ENCODE peak calls at places on chromosomes 13 and 19, in six cellular contexts. L is AG04450, P is GM12878, H is pancreas, O is left ventricle myocardium inferior, T is sigmoid colon. V is an unnamed sample.

GRCh38 chr19:46745521-46746280 is at the start of gene FKRP:
- DNase-seq in L (no peak), P (no peak), H (peak; percentile 73), O (peak; percentile 48), T (no peak), V (no peak)

GRCh38 chr19:6806488-6806887 is 34.0 kb downstream of the VAV1 start:
- DNase-seq in L (no peak), P (no peak), H (no peak), O (no peak), T (no peak), V (no peak)

GRCh38 chr13:103788061-103788652 is 721.9 kb upstream of the SLC10A2 start:
- DNase-seq in L (no peak), P (no peak), H (no peak), O (peak; percentile 31), T (no peak), V (no peak)

GRCh38 chr19:29380581-29380980 is 145.2 kb upstream of the VSTM2B start:
- DNase-seq in L (no peak), P (no peak), H (no peak), O (no peak), T (peak; percentile 58), V (no peak)

GRCh38 chr13:36090592-36090991 is 40.6 kb downstream of the DCLK1 start:
- DNase-seq in L (no peak), P (no peak), H (no peak), O (no peak), T (no peak), V (no peak)

GRCh38 chr19:47186337-47187022 is 44.5 kb downstream of the BBC3 start:
- DNase-seq in L (no peak), P (peak; percentile 89), H (no peak), O (no peak), T (no peak), V (no peak)

GRCh38 chr19:43470288-43470687 is 4.9 kb upstream of the LYPD3 start:
- DNase-seq in L (peak; percentile 24), P (no peak), H (no peak), O (no peak), T (no peak), V (no peak)

GRCh38 chr19:35109395-35110112 is 6.1 kb upstream of the FXYD3 start:
- DNase-seq in L (no peak), P (no peak), H (no peak), O (no peak), T (no peak), V (no peak)

GRCh38 chr13:30292325-30292724 is 15.0 kb downstream of the KATNAL1 start:
- DNase-seq in L (no peak), P (no peak), H (no peak), O (no peak), T (no peak), V (no peak)

GRCh38 chr13:96806750-96807149 is 187.5 kb downstream of the OXGR1 start:
- DNase-seq in L (no peak), P (no peak), H (no peak), O (no peak), T (no peak), V (no peak)

GRCh38 chr13:111337741-111338140 is 17.3 kb downstream of the TEX29 start:
- DNase-seq in L (no peak), P (no peak), H (no peak), O (no peak), T (peak; percentile 38), V (no peak)

GRCh38 chr13:86188170-86188569 is 389.0 kb upstream of the SLITRK6 start:
- DNase-seq in L (no peak), P (no peak), H (no peak), O (no peak), T (no peak), V (no peak)

GRCh38 chr13:105814902-105815250 is 720.6 kb downstream of the EFNB2 start:
- DNase-seq in L (no peak), P (no peak), H (no peak), O (no peak), T (no peak), V (no peak)

GRCh38 chr19:4272894-4273293 is 6.2 kb upstream of the SHD start:
- DNase-seq in L (no peak), P (no peak), H (no peak), O (no peak), T (no peak), V (no peak)

GRCh38 chr13:90427322-90428272 is 919.9 kb upstream of the MIR17HG start:
- DNase-seq in L (no peak), P (no peak), H (peak; percentile 35), O (no peak), T (no peak), V (no peak)

GRCh38 chr19:46015961-46016425 is 6.9 kb downstream of the PGLYRP1 start:
- DNase-seq in L (no peak), P (no peak), H (peak; percentile 76), O (no peak), T (no peak), V (peak; percentile 85)

GRCh38 chr13:65154661-65155447 is 2075.3 kb downstream of the PCDH9 start:
- DNase-seq in L (no peak), P (peak; percentile 31), H (no peak), O (no peak), T (no peak), V (no peak)

GRCh38 chr19:21677696-21678418 is 89.5 kb downstream of the ZNF100 start:
- DNase-seq in L (no peak), P (no peak), H (peak; percentile 53), O (peak; percentile 25), T (no peak), V (no peak)

GRCh38 chr19:46133101-46133627 is 8.7 kb upstream of the IGFL3 start:
- DNase-seq in L (peak; percentile 96), P (peak; percentile 24), H (no peak), O (no peak), T (no peak), V (no peak)

GRCh38 chr19:7293795-7294570 is at the start of gene INSR:
- DNase-seq in L (peak; percentile 47), P (peak; percentile 54), H (peak; percentile 97), O (peak; percentile 91), T (peak; percentile 95), V (peak; percentile 94)

GRCh38 chr19:11244846-11245589 is 5.6 kb downstream of the ANGPTL8 start:
- DNase-seq in L (no peak), P (no peak), H (no peak), O (no peak), T (no peak), V (no peak)

DNA sequence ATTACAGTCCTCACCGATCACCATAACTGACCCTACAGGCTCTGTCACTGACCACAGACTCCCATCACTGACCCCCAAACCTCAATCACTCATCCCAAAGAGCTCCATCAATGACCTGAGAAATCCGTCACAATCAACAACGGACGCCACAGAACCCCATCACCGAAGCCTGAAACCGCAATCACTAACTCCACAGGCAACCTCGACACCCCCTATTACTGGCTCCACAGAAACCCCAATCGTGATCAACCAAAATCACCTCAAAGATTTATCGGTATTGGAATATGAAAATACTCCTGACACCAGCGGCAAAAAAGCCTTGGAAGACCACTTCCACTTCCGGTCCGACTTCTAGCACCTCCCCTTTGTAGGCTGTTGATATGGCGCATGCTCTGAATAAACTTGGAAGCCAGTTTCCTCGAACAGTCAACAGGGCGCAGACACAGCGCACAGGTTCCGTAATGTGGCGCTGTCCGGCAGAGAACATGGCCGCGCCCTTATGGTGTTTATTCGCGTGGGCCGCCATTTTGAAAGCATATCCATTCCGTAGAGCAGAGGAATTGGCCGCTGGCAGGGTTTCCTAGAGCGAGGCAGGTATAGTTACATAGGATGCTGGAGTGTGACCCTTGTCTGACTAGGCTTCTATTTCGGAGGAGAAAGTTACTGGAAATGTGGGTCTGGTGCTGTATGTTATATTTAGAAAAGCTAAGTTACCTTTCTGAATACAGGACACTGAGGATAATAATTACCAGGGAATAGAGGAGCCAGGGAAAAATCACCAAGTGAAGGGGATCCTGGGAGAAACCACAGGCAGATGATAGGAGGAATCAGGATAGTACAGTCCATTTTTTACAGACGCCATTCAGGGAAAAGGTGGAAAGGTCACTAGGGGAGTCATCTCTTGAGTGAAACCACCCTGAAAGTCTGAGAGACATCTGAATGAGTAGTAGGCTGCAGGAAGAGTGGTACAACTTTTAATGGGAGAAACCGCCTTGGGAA is at the start of gene ZNF585A:
- DNase-seq in L (peak; percentile 94), P (peak; percentile 92), H (peak; percentile 96), O (peak; percentile 89), T (peak; percentile 95), V (peak; percentile 92)
- TF ChIP-seq CTCF in L (peak; percentile 47), P (peak; percentile 14), H (no peak), O (peak; percentile 47), T (no peak), V (no peak)

GRCh38 chr19:50568321-50569022 is at the start of gene LRRC4B:
- DNase-seq in L (no peak), P (no peak), H (no peak), O (no peak), T (no peak), V (no peak)
- H3K4me3 ChIP-seq in L (no peak within 1 kb of the TSS), P (no peak within 1 kb of the TSS), H (no peak within 1 kb of the TSS), O (peak within 1 kb of the TSS; percentile 58), T (peak within 1 kb of the TSS; percentile 34), V (no peak within 1 kb of the TSS)

GRCh38 chr19:5307655-5308054 is 33.0 kb downstream of the PTPRS start:
- DNase-seq in L (no peak), P (no peak), H (no peak), O (no peak), T (no peak), V (no peak)

GRCh38 chr19:5303208-5303607 is 37.4 kb downstream of the PTPRS start:
- DNase-seq in L (no peak), P (no peak), H (no peak), O (no peak), T (no peak), V (no peak)

GRCh38 chr19:5306531-5306930 is 34.1 kb downstream of the PTPRS start:
- DNase-seq in L (no peak), P (no peak), H (no peak), O (no peak), T (no peak), V (no peak)

GRCh38 chr19:5304486-5304885 is 36.1 kb downstream of the PTPRS start:
- DNase-seq in L (no peak), P (no peak), H (no peak), O (no peak), T (no peak), V (no peak)

DNA sequence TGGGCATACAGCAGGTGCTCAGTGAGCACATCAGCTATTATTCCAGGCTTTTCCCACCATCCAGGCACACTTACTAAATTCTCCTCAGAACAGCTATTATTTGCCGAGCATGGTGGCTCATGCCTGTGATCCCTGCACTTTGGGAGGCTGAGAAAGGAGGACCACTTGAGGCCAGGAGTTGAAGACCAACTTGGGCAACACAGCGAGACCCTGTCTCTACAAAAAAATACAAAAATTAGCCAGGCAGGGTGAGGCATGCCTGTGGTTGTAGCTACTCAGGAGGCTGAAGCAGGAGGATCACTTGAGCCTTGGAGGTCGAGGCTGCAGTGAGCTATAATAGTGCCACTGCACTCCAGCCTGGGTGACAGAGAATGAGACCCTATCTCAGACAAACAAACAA is 35.4 kb downstream of the PTPRS start:
- DNase-seq in L (no peak), P (no peak), H (no peak), O (no peak), T (no peak), V (no peak)
- H3K27ac ChIP-seq in L (no peak overlapping the region), P (no peak overlapping the region), H (no peak overlapping the region), O (no peak overlapping the region), T (no peak overlapping the region), V (no peak overlapping the region)

DNA sequence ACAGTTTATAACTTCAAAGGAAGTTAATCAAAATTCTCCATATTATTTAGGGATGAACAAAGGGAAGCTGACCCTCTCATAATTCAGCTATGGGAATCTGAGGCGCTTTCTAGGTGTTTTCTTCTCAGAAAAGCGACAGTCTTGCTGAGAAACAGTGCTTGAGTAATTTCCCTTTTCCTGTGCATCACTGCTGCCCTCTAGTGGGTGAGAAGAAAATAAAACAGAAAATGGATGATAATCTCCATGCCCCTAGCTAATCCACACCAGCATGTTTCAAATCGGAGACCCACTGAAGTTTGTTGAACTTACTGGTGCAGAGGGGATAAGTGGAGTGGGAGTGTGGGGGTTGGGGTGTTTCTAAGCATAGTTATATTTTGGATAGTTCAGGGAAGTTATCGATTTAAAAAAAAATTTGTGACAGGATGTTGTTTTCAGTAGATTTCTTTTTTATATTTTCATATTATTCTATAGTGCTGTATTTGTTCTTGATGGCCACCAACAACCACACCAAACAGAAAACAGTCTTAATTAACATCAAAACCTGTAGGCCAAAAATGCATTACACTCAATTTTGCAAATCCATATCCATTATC is 21.4 kb downstream of the LCP1 start:
- DNase-seq in L (peak; percentile 11), P (no peak), H (no peak), O (no peak), T (no peak), V (no peak)
- TF ChIP-seq CTCF in L (peak; percentile 79), P (peak; percentile 79), H (peak; percentile 28), O (peak; percentile 84), T (peak; percentile 50), V (peak; percentile 55)